ENCODE peak calls at places on chromosomes 12 and 14, in four cellular contexts. D is ovary, N is lower leg skin, L is thoracic aorta. Y is an unnamed sample.

GRCh38 chr14:32109676-32110075 is 32.6 kb downstream of the ARHGAP5 start:
- DNase-seq in D (no peak), N (no peak), L (no peak), Y (peak; percentile 77)

GRCh38 chr12:1634590-1635191 is 5.7 kb downstream of the WNT5B start:
- DNase-seq in D (peak; percentile 82), N (peak; percentile 92), L (peak; percentile 33), Y (peak; percentile 78)

GRCh38 chr12:111685322-111685810 is 390 bp downstream of the BRAP start:
- DNase-seq in D (no peak), N (no peak), L (no peak), Y (peak; percentile 21)

GRCh38 chr12:510071-510825 is 50.5 kb downstream of the B4GALNT3 start:
- DNase-seq in D (no peak), N (peak; percentile 82), L (no peak), Y (no peak)

GRCh38 chr12:122393822-122394221 is 28.6 kb downstream of the CLIP1 start:
- DNase-seq in D (no peak), N (no peak), L (no peak), Y (no peak)

GRCh38 chr14:58298880-58299664 is 717 bp downstream of the ARID4A start:
- DNase-seq in D (peak; percentile 68), N (peak; percentile 90), L (no peak), Y (no peak)

GRCh38 chr14:101599234-101599885 is 38.1 kb downstream of the DIO3 start:
- DNase-seq in D (peak; percentile 4), N (peak; percentile 49), L (no peak), Y (no peak)

GRCh38 chr14:70947739-70948138 is 40.5 kb downstream of the PCNX1 start:
- DNase-seq in D (no peak), N (no peak), L (no peak), Y (no peak)

GRCh38 chr12:45458854-45459807 is 243.2 kb downstream of the ANO6 start:
- DNase-seq in D (no peak), N (no peak), L (no peak), Y (peak; percentile 53)

GRCh38 chr12:63882844-63883243 is 38.3 kb downstream of the SRGAP1 start:
- DNase-seq in D (no peak), N (no peak), L (no peak), Y (no peak)

GRCh38 chr14:33618361-33619095 is 332.3 kb downstream of the EGLN3 start:
- DNase-seq in D (no peak), N (no peak), L (no peak), Y (no peak)

GRCh38 chr14:50357124-50357523 is 39.6 kb downstream of the CDKL1 start:
- DNase-seq in D (no peak), N (no peak), L (no peak), Y (no peak)

DNA sequence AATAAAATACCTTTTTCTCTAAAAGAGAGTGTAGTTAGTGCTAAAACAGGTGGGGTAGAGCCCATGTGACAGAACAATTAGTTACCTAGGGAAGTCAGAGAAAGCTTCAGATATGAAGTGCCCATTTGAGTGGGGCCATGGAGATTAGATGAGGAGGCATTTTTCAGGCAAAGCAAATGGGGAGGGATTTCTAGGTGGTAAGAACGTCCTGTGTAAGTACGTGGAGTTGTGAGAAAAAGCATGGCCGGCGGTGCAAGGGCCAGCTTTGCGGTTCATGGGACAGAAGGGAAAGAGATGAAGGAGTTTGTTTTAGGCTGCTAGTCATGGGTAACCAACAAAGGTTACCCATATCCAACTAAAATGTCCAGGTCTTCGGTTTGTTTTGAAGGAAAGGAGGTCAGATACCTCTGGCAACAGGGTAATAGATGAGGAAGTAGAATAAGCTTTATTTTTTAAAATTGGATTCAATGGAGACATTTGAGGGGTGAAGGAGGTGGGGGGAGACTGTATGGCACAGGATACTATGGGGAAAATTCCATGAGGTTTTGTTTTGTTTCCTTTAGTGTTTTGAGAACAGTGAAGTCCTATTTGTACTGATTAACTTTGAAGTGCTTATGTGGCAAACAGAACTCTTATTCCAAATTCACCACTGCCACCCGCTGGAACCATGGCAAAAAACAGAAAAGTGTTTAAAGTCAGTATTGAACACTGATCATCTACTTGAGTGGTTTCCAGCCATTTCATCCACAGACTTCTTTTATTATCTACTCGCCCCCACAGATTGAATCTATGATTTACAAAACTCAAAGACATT is 10.0 kb upstream of the SNRPF start:
- DNase-seq in D (no peak), N (no peak), L (no peak), Y (peak; percentile 55)
- TF ChIP-seq CTCF in D (no peak), N (no peak), L (no peak), Y (peak; percentile 40)

DNA sequence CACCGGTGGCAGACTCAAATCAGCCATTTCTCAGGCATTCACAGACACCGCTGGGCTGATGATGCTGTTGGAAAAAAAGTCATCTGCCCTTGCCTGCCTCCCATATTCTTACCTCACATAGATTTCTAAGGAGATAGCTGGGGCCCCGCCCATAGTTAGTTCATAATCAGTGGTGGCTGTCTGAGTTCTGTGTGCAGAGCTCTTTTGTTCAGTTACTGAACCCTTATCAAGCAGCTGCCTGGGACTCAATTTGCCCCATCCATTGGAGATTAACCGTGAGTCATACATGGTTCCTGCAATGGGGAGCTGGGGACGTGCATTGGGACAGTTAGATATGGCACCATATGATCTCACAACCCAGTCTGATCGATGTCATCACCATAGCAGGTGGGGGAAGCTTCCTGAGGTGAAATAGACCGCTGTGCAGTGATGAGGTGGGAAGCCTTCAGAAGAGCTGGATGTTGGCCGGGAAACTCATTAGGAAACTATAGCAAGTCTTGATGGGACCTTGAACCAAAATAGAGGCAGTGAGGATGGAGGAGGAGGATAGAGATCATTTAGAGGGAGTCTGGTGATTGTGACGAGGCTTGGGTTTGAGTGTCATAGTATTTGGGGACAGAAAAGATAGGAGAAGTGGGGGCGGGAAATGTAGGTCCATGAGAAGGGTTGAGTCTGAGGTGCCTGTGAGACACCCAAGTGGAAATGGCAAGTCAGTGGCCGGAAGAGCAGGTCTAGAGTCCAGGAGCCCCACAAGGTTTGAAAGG is 147.8 kb downstream of the GCH1 start:
- DNase-seq in D (no peak), N (no peak), L (no peak), Y (no peak)
- TF ChIP-seq CTCF in D (no peak), N (no peak), L (no peak), Y (no peak)

GRCh38 chr14:67133595-67134441 is 55.4 kb upstream of the GARIN2 start:
- DNase-seq in D (no peak), N (no peak), L (no peak), Y (peak; percentile 32)

GRCh38 chr14:67137744-67138371 is 51.4 kb upstream of the GARIN2 start:
- DNase-seq in D (no peak), N (no peak), L (no peak), Y (peak; percentile 28)
- TF ChIP-seq CTCF in D (no peak), N (no peak), L (peak; percentile 28), Y (peak; percentile 61)

DNA sequence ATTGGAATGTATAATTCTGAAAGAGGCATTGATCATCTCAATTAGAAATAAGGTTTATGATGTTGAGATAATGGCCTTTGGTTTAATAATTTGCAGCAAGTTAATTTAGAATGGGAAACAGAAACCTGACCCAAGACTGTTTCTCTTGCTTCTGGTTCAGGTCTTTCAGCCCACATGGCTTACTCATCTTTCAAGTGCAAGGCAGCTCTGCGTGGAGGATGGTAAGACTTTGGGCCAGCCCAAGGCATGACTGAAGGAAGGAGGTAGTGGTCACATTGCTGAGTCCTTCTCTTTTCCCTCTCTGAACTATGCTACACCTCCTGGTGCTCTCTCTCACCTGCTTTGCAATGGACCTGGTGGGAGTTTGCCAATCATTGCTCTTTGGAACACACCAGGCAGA is 98.7 kb downstream of the CAND1 start:
- DNase-seq in D (no peak), N (no peak), L (no peak), Y (no peak)
- TF ChIP-seq CTCF in D (no peak), N (no peak), L (no peak), Y (no peak)

Y was measured in astrocyte of the spinal cord.